ENCODE peak calls at places on chromosomes 12 and 14, in six cellular contexts. One of them, this sample, is unnamed.

GRCh38 chr12:88854260-88854659 is 274.0 kb upstream of the KITLG start:
- DNase-seq in stimulated activated naive CD8-positive, alpha-beta T cell treated with anti-CD3 and anti-CD28 coated beads, Interleukin-15, Interleukin-2, amounts not matched to agents 100 U/mL and 50 U/mL, for 24 hours: no peak
- DNase-seq in nucleus accumbens: no peak
- DNase-seq in AG10803: peak
- DNase-seq in T-helper 1 cell: no peak
- DNase-seq in activated T-cell treated with anti-CD3 and anti-CD28 coated beads for 24 hours: no peak
- DNase-seq in this sample: no peak

GRCh38 chr14:91232631-91233030 is 11.9 kb downstream of the GPR68 start:
- DNase-seq in stimulated activated naive CD8-positive, alpha-beta T cell treated with anti-CD3 and anti-CD28 coated beads, Interleukin-15, Interleukin-2, amounts not matched to agents 100 U/mL and 50 U/mL, for 24 hours: no peak
- DNase-seq in nucleus accumbens: no peak
- DNase-seq in AG10803: no peak
- DNase-seq in T-helper 1 cell: no peak
- DNase-seq in activated T-cell treated with anti-CD3 and anti-CD28 coated beads for 24 hours: no peak
- DNase-seq in this sample: no peak

GRCh38 chr14:98564541-98564940 is 707.5 kb downstream of the BCL11B start:
- DNase-seq in stimulated activated naive CD8-positive, alpha-beta T cell treated with anti-CD3 and anti-CD28 coated beads, Interleukin-15, Interleukin-2, amounts not matched to agents 100 U/mL and 50 U/mL, for 24 hours: no peak
- DNase-seq in nucleus accumbens: no peak
- DNase-seq in AG10803: no peak
- DNase-seq in T-helper 1 cell: no peak
- DNase-seq in activated T-cell treated with anti-CD3 and anti-CD28 coated beads for 24 hours: no peak
- DNase-seq in this sample: no peak

GRCh38 chr12:128994869-128995268 is 141.6 kb downstream of the GLT1D1 start:
- DNase-seq in stimulated activated naive CD8-positive, alpha-beta T cell treated with anti-CD3 and anti-CD28 coated beads, Interleukin-15, Interleukin-2, amounts not matched to agents 100 U/mL and 50 U/mL, for 24 hours: no peak
- DNase-seq in nucleus accumbens: no peak
- DNase-seq in AG10803: no peak
- DNase-seq in T-helper 1 cell: no peak
- DNase-seq in activated T-cell treated with anti-CD3 and anti-CD28 coated beads for 24 hours: no peak
- DNase-seq in this sample: no peak

GRCh38 chr12:26034371-26035142 is 76.1 kb downstream of the RASSF8 start:
- DNase-seq in stimulated activated naive CD8-positive, alpha-beta T cell treated with anti-CD3 and anti-CD28 coated beads, Interleukin-15, Interleukin-2, amounts not matched to agents 100 U/mL and 50 U/mL, for 24 hours: no peak
- DNase-seq in nucleus accumbens: no peak
- DNase-seq in AG10803: peak
- DNase-seq in T-helper 1 cell: no peak
- DNase-seq in activated T-cell treated with anti-CD3 and anti-CD28 coated beads for 24 hours: no peak
- DNase-seq in this sample: no peak

GRCh38 chr12:67111182-67111581 is 158.0 kb upstream of the CAND1 start:
- DNase-seq in stimulated activated naive CD8-positive, alpha-beta T cell treated with anti-CD3 and anti-CD28 coated beads, Interleukin-15, Interleukin-2, amounts not matched to agents 100 U/mL and 50 U/mL, for 24 hours: no peak
- DNase-seq in nucleus accumbens: no peak
- DNase-seq in AG10803: no peak
- DNase-seq in T-helper 1 cell: no peak
- DNase-seq in activated T-cell treated with anti-CD3 and anti-CD28 coated beads for 24 hours: no peak
- DNase-seq in this sample: no peak

GRCh38 chr14:65824285-65824977 is 411.9 kb downstream of the FUT8 start:
- DNase-seq in stimulated activated naive CD8-positive, alpha-beta T cell treated with anti-CD3 and anti-CD28 coated beads, Interleukin-15, Interleukin-2, amounts not matched to agents 100 U/mL and 50 U/mL, for 24 hours: peak
- DNase-seq in nucleus accumbens: no peak
- DNase-seq in AG10803: peak
- DNase-seq in T-helper 1 cell: peak
- DNase-seq in activated T-cell treated with anti-CD3 and anti-CD28 coated beads for 24 hours: peak
- DNase-seq in this sample: peak

GRCh38 chr12:108176292-108176691 is 47.2 kb downstream of the WSCD2 start:
- DNase-seq in stimulated activated naive CD8-positive, alpha-beta T cell treated with anti-CD3 and anti-CD28 coated beads, Interleukin-15, Interleukin-2, amounts not matched to agents 100 U/mL and 50 U/mL, for 24 hours: no peak
- DNase-seq in nucleus accumbens: no peak
- DNase-seq in AG10803: no peak
- DNase-seq in T-helper 1 cell: no peak
- DNase-seq in activated T-cell treated with anti-CD3 and anti-CD28 coated beads for 24 hours: no peak
- DNase-seq in this sample: no peak

GRCh38 chr12:122909442-122910288 is 13.7 kb upstream of the VPS37B start:
- DNase-seq in stimulated activated naive CD8-positive, alpha-beta T cell treated with anti-CD3 and anti-CD28 coated beads, Interleukin-15, Interleukin-2, amounts not matched to agents 100 U/mL and 50 U/mL, for 24 hours: no peak
- DNase-seq in nucleus accumbens: peak
- DNase-seq in AG10803: no peak
- DNase-seq in T-helper 1 cell: no peak
- DNase-seq in activated T-cell treated with anti-CD3 and anti-CD28 coated beads for 24 hours: no peak
- DNase-seq in this sample: no peak

GRCh38 chr14:95252219-95252618 is 67.5 kb downstream of the CLMN start:
- DNase-seq in stimulated activated naive CD8-positive, alpha-beta T cell treated with anti-CD3 and anti-CD28 coated beads, Interleukin-15, Interleukin-2, amounts not matched to agents 100 U/mL and 50 U/mL, for 24 hours: no peak
- DNase-seq in nucleus accumbens: no peak
- DNase-seq in AG10803: no peak
- DNase-seq in T-helper 1 cell: no peak
- DNase-seq in activated T-cell treated with anti-CD3 and anti-CD28 coated beads for 24 hours: no peak
- DNase-seq in this sample: no peak

GRCh38 chr12:109165599-109165998 is 49.2 kb downstream of the ACACB start:
- DNase-seq in stimulated activated naive CD8-positive, alpha-beta T cell treated with anti-CD3 and anti-CD28 coated beads, Interleukin-15, Interleukin-2, amounts not matched to agents 100 U/mL and 50 U/mL, for 24 hours: no peak
- DNase-seq in nucleus accumbens: no peak
- DNase-seq in AG10803: peak
- DNase-seq in T-helper 1 cell: no peak
- DNase-seq in activated T-cell treated with anti-CD3 and anti-CD28 coated beads for 24 hours: no peak
- DNase-seq in this sample: no peak

GRCh38 chr12:107415066-107415465 is 270.5 kb upstream of the PWP1 start:
- DNase-seq in stimulated activated naive CD8-positive, alpha-beta T cell treated with anti-CD3 and anti-CD28 coated beads, Interleukin-15, Interleukin-2, amounts not matched to agents 100 U/mL and 50 U/mL, for 24 hours: no peak
- DNase-seq in nucleus accumbens: no peak
- DNase-seq in AG10803: peak
- DNase-seq in T-helper 1 cell: no peak
- DNase-seq in activated T-cell treated with anti-CD3 and anti-CD28 coated beads for 24 hours: no peak
- DNase-seq in this sample: no peak

GRCh38 chr12:117718141-117718540 is 250.6 kb downstream of the KSR2 start:
- DNase-seq in stimulated activated naive CD8-positive, alpha-beta T cell treated with anti-CD3 and anti-CD28 coated beads, Interleukin-15, Interleukin-2, amounts not matched to agents 100 U/mL and 50 U/mL, for 24 hours: no peak
- DNase-seq in nucleus accumbens: no peak
- DNase-seq in AG10803: peak
- DNase-seq in T-helper 1 cell: no peak
- DNase-seq in activated T-cell treated with anti-CD3 and anti-CD28 coated beads for 24 hours: no peak
- DNase-seq in this sample: no peak

GRCh38 chr12:92208613-92209121 is 63.0 kb upstream of the BTG1 start:
- DNase-seq in stimulated activated naive CD8-positive, alpha-beta T cell treated with anti-CD3 and anti-CD28 coated beads, Interleukin-15, Interleukin-2, amounts not matched to agents 100 U/mL and 50 U/mL, for 24 hours: no peak
- DNase-seq in nucleus accumbens: no peak
- DNase-seq in AG10803: peak
- DNase-seq in T-helper 1 cell: no peak
- DNase-seq in activated T-cell treated with anti-CD3 and anti-CD28 coated beads for 24 hours: no peak
- DNase-seq in this sample: no peak

GRCh38 chr12:123151679-123152454 is 977 bp upstream of the PITPNM2 start:
- DNase-seq in stimulated activated naive CD8-positive, alpha-beta T cell treated with anti-CD3 and anti-CD28 coated beads, Interleukin-15, Interleukin-2, amounts not matched to agents 100 U/mL and 50 U/mL, for 24 hours: no peak
- DNase-seq in nucleus accumbens: no peak
- DNase-seq in AG10803: no peak
- DNase-seq in T-helper 1 cell: no peak
- DNase-seq in activated T-cell treated with anti-CD3 and anti-CD28 coated beads for 24 hours: no peak
- DNase-seq in this sample: no peak

GRCh38 chr14:100239840-100240724 is 1.1 kb downstream of the YY1 start:
- DNase-seq in stimulated activated naive CD8-positive, alpha-beta T cell treated with anti-CD3 and anti-CD28 coated beads, Interleukin-15, Interleukin-2, amounts not matched to agents 100 U/mL and 50 U/mL, for 24 hours: peak
- DNase-seq in nucleus accumbens: peak
- DNase-seq in AG10803: peak
- DNase-seq in T-helper 1 cell: peak
- DNase-seq in activated T-cell treated with anti-CD3 and anti-CD28 coated beads for 24 hours: peak
- DNase-seq in this sample: no peak

GRCh38 chr14:77040995-77041744 is 12.7 kb upstream of the IRF2BPL start:
- DNase-seq in stimulated activated naive CD8-positive, alpha-beta T cell treated with anti-CD3 and anti-CD28 coated beads, Interleukin-15, Interleukin-2, amounts not matched to agents 100 U/mL and 50 U/mL, for 24 hours: peak
- DNase-seq in nucleus accumbens: no peak
- DNase-seq in AG10803: no peak
- DNase-seq in T-helper 1 cell: no peak
- DNase-seq in activated T-cell treated with anti-CD3 and anti-CD28 coated beads for 24 hours: no peak
- DNase-seq in this sample: no peak

GRCh38 chr14:95895720-95896119 is 19.1 kb downstream of the TUNAR start:
- DNase-seq in stimulated activated naive CD8-positive, alpha-beta T cell treated with anti-CD3 and anti-CD28 coated beads, Interleukin-15, Interleukin-2, amounts not matched to agents 100 U/mL and 50 U/mL, for 24 hours: peak
- DNase-seq in nucleus accumbens: no peak
- DNase-seq in AG10803: no peak
- DNase-seq in T-helper 1 cell: no peak
- DNase-seq in activated T-cell treated with anti-CD3 and anti-CD28 coated beads for 24 hours: no peak
- DNase-seq in this sample: no peak

GRCh38 chr12:10540776-10541205 is 35.1 kb downstream of the EIF2S3B start:
- DNase-seq in stimulated activated naive CD8-positive, alpha-beta T cell treated with anti-CD3 and anti-CD28 coated beads, Interleukin-15, Interleukin-2, amounts not matched to agents 100 U/mL and 50 U/mL, for 24 hours: no peak
- DNase-seq in nucleus accumbens: no peak
- DNase-seq in AG10803: peak
- DNase-seq in T-helper 1 cell: no peak
- DNase-seq in activated T-cell treated with anti-CD3 and anti-CD28 coated beads for 24 hours: no peak
- DNase-seq in this sample: no peak

GRCh38 chr12:50614167-50614762 is 109.5 kb downstream of the DIP2B start:
- DNase-seq in stimulated activated naive CD8-positive, alpha-beta T cell treated with anti-CD3 and anti-CD28 coated beads, Interleukin-15, Interleukin-2, amounts not matched to agents 100 U/mL and 50 U/mL, for 24 hours: no peak
- DNase-seq in nucleus accumbens: no peak
- DNase-seq in AG10803: peak
- DNase-seq in T-helper 1 cell: no peak
- DNase-seq in activated T-cell treated with anti-CD3 and anti-CD28 coated beads for 24 hours: no peak
- DNase-seq in this sample: no peak

GRCh38 chr12:106941481-106942156 is 14.1 kb upstream of the TMEM263 start:
- DNase-seq in stimulated activated naive CD8-positive, alpha-beta T cell treated with anti-CD3 and anti-CD28 coated beads, Interleukin-15, Interleukin-2, amounts not matched to agents 100 U/mL and 50 U/mL, for 24 hours: no peak
- DNase-seq in nucleus accumbens: no peak
- DNase-seq in AG10803: no peak
- DNase-seq in T-helper 1 cell: no peak
- DNase-seq in activated T-cell treated with anti-CD3 and anti-CD28 coated beads for 24 hours: no peak
- DNase-seq in this sample: no peak

GRCh38 chr12:58367041-58367440 is 425.7 kb downstream of the ATP23 start:
- DNase-seq in stimulated activated naive CD8-positive, alpha-beta T cell treated with anti-CD3 and anti-CD28 coated beads, Interleukin-15, Interleukin-2, amounts not matched to agents 100 U/mL and 50 U/mL, for 24 hours: no peak
- DNase-seq in nucleus accumbens: no peak
- DNase-seq in AG10803: no peak
- DNase-seq in T-helper 1 cell: no peak
- DNase-seq in activated T-cell treated with anti-CD3 and anti-CD28 coated beads for 24 hours: no peak
- DNase-seq in this sample: no peak

GRCh38 chr14:92507174-92507768 is 6.3 kb upstream of the RIN3 start:
- DNase-seq in stimulated activated naive CD8-positive, alpha-beta T cell treated with anti-CD3 and anti-CD28 coated beads, Interleukin-15, Interleukin-2, amounts not matched to agents 100 U/mL and 50 U/mL, for 24 hours: no peak
- DNase-seq in nucleus accumbens: no peak
- DNase-seq in AG10803: no peak
- DNase-seq in T-helper 1 cell: no peak
- DNase-seq in activated T-cell treated with anti-CD3 and anti-CD28 coated beads for 24 hours: no peak
- DNase-seq in this sample: no peak

GRCh38 chr12:18808221-18808620 is 70.3 kb downstream of the CAPZA3 start:
- DNase-seq in stimulated activated naive CD8-positive, alpha-beta T cell treated with anti-CD3 and anti-CD28 coated beads, Interleukin-15, Interleukin-2, amounts not matched to agents 100 U/mL and 50 U/mL, for 24 hours: no peak
- DNase-seq in nucleus accumbens: no peak
- DNase-seq in AG10803: no peak
- DNase-seq in T-helper 1 cell: no peak
- DNase-seq in activated T-cell treated with anti-CD3 and anti-CD28 coated beads for 24 hours: no peak
- DNase-seq in this sample: no peak

GRCh38 chr14:62031504-62031903 is 269.3 kb downstream of the SNAPC1 start:
- DNase-seq in stimulated activated naive CD8-positive, alpha-beta T cell treated with anti-CD3 and anti-CD28 coated beads, Interleukin-15, Interleukin-2, amounts not matched to agents 100 U/mL and 50 U/mL, for 24 hours: no peak
- DNase-seq in nucleus accumbens: no peak
- DNase-seq in AG10803: no peak
- DNase-seq in T-helper 1 cell: no peak
- DNase-seq in activated T-cell treated with anti-CD3 and anti-CD28 coated beads for 24 hours: no peak
- DNase-seq in this sample: no peak

GRCh38 chr12:28882444-28882843 is 266.6 kb upstream of the FAR2 start:
- DNase-seq in stimulated activated naive CD8-positive, alpha-beta T cell treated with anti-CD3 and anti-CD28 coated beads, Interleukin-15, Interleukin-2, amounts not matched to agents 100 U/mL and 50 U/mL, for 24 hours: no peak
- DNase-seq in nucleus accumbens: no peak
- DNase-seq in AG10803: no peak
- DNase-seq in T-helper 1 cell: no peak
- DNase-seq in activated T-cell treated with anti-CD3 and anti-CD28 coated beads for 24 hours: no peak
- DNase-seq in this sample: no peak

GRCh38 chr12:71942259-71942658 is 3.6 kb downstream of the TPH2 start:
- DNase-seq in stimulated activated naive CD8-positive, alpha-beta T cell treated with anti-CD3 and anti-CD28 coated beads, Interleukin-15, Interleukin-2, amounts not matched to agents 100 U/mL and 50 U/mL, for 24 hours: no peak
- DNase-seq in nucleus accumbens: no peak
- DNase-seq in AG10803: no peak
- DNase-seq in T-helper 1 cell: no peak
- DNase-seq in activated T-cell treated with anti-CD3 and anti-CD28 coated beads for 24 hours: no peak
- DNase-seq in this sample: no peak

GRCh38 chr12:85695316-85695715 is 140.9 kb downstream of the RASSF9 start:
- DNase-seq in stimulated activated naive CD8-positive, alpha-beta T cell treated with anti-CD3 and anti-CD28 coated beads, Interleukin-15, Interleukin-2, amounts not matched to agents 100 U/mL and 50 U/mL, for 24 hours: no peak
- DNase-seq in nucleus accumbens: no peak
- DNase-seq in AG10803: no peak
- DNase-seq in T-helper 1 cell: no peak
- DNase-seq in activated T-cell treated with anti-CD3 and anti-CD28 coated beads for 24 hours: no peak
- DNase-seq in this sample: no peak

GRCh38 chr12:46073321-46073720 is 82.9 kb upstream of the SCAF11 start:
- DNase-seq in stimulated activated naive CD8-positive, alpha-beta T cell treated with anti-CD3 and anti-CD28 coated beads, Interleukin-15, Interleukin-2, amounts not matched to agents 100 U/mL and 50 U/mL, for 24 hours: no peak
- DNase-seq in nucleus accumbens: no peak
- DNase-seq in AG10803: peak
- DNase-seq in T-helper 1 cell: no peak
- DNase-seq in activated T-cell treated with anti-CD3 and anti-CD28 coated beads for 24 hours: no peak
- DNase-seq in this sample: no peak

GRCh38 chr12:13024151-13024946 is 19.8 kb upstream of the FAM234B start:
- DNase-seq in stimulated activated naive CD8-positive, alpha-beta T cell treated with anti-CD3 and anti-CD28 coated beads, Interleukin-15, Interleukin-2, amounts not matched to agents 100 U/mL and 50 U/mL, for 24 hours: no peak
- DNase-seq in nucleus accumbens: no peak
- DNase-seq in AG10803: peak
- DNase-seq in T-helper 1 cell: no peak
- DNase-seq in activated T-cell treated with anti-CD3 and anti-CD28 coated beads for 24 hours: no peak
- DNase-seq in this sample: no peak

GRCh38 chr12:81502912-81503695 is 256.0 kb downstream of the PPFIA2 start:
- DNase-seq in stimulated activated naive CD8-positive, alpha-beta T cell treated with anti-CD3 and anti-CD28 coated beads, Interleukin-15, Interleukin-2, amounts not matched to agents 100 U/mL and 50 U/mL, for 24 hours: no peak
- DNase-seq in nucleus accumbens: no peak
- DNase-seq in AG10803: peak
- DNase-seq in T-helper 1 cell: no peak
- DNase-seq in activated T-cell treated with anti-CD3 and anti-CD28 coated beads for 24 hours: no peak
- DNase-seq in this sample: no peak

This sample was measured in SK-N-MC.